ENCODE peak calls at places on chromosome 6, in nine cellular contexts. V is HT1080; H is MM.1S; G is NCI-H1105; R is RWPE1; P is CD8-positive, alpha-beta T cell; A is naive thymus-derived CD8-positive, alpha-beta T cell; E is AG10803; O is fibroblast of the aortic adventitia. Y is an unnamed sample.

GRCh38 chr6:84466521-84466920 is 239.1 kb upstream of the CEP162 start:
- DNase-seq in A (no peak), O (peak), V (peak), H (no peak), P (no peak), G (no peak), E (peak), R (peak), Y (no peak)

GRCh38 chr6:447381-448165 is 56.0 kb downstream of the IRF4 start:
- DNase-seq in P (peak), G (no peak), A (no peak), E (no peak), V (no peak), H (no peak), O (no peak), R (no peak), Y (peak)

GRCh38 chr6:18632670-18633410 is 245.7 kb downstream of the RNF144B start:
- DNase-seq in R (peak), E (peak), O (peak), V (peak), G (no peak), H (no peak), A (no peak), P (no peak), Y (no peak)

GRCh38 chr6:110329729-110330436 is 28.3 kb downstream of the METTL24 start:
- DNase-seq in E (peak), R (no peak), P (no peak), H (no peak), A (no peak), O (no peak), G (no peak), V (peak), Y (no peak)

GRCh38 chr6:786946-787763 is 94.2 kb upstream of the EXOC2 start:
- DNase-seq in H (peak), O (no peak), P (no peak), R (no peak), V (no peak), E (no peak), G (no peak), A (no peak), Y (no peak)

GRCh38 chr6:42099340-42100028 is 42.9 kb downstream of the C6orf132 start:
- DNase-seq in A (no peak), O (peak), G (no peak), H (no peak), P (no peak), R (peak), E (peak), V (peak), Y (peak)

GRCh38 chr6:1479095-1479494 is 89.7 kb downstream of the FOXF2 start:
- DNase-seq in V (no peak), R (no peak), G (no peak), P (no peak), E (peak), O (peak), A (no peak), H (no peak), Y (no peak)

GRCh38 chr6:144351741-144352140 is 66.6 kb downstream of the UTRN start:
- DNase-seq in A (no peak), V (no peak), O (peak), E (no peak), H (no peak), P (no peak), G (no peak), R (no peak), Y (no peak)

GRCh38 chr6:27494987-27495385 is 22.1 kb upstream of the ZNF184 start:
- DNase-seq in O (no peak), H (no peak), R (no peak), E (no peak), G (no peak), P (no peak), A (no peak), V (no peak), Y (no peak)

GRCh38 chr6:153862139-153862538 is 176.9 kb upstream of the OPRM1 start:
- DNase-seq in R (no peak), P (no peak), A (no peak), O (no peak), E (no peak), H (no peak), V (no peak), G (no peak), Y (no peak)

GRCh38 chr6:31368461-31368860 is 11.5 kb upstream of the HLA-B start:
- DNase-seq in E (no peak), G (no peak), R (no peak), A (no peak), P (no peak), H (no peak), V (no peak), O (no peak), Y (no peak)